ENCODE peak calls at places on chromosomes 2 and 18, in four cellular contexts. L is A549, I is stomach, K is GM12878. Z is an unnamed sample.

GRCh38 chr2:46385786-46386577 is 88.8 kb downstream of the EPAS1 start:
- DNase-seq in L (no peak), I (no peak), K (no peak), Z (no peak)

GRCh38 chr2:209638346-209638745 is 133.3 kb upstream of the UNC80 start:
- DNase-seq in L (peak; percentile 2), I (no peak), K (no peak), Z (no peak)

GRCh38 chr18:40531061-40531460 is 1424.0 kb upstream of the PIK3C3 start:
- DNase-seq in L (no peak), I (no peak), K (no peak), Z (no peak)

GRCh38 chr2:55431982-55432627 is 12.4 kb upstream of the CCDC88A start:
- DNase-seq in L (peak; percentile 27), I (no peak), K (no peak), Z (no peak)

GRCh38 chr2:234625626-234626253 is 128.9 kb upstream of the ARL4C start:
- DNase-seq in L (no peak), I (no peak), K (no peak), Z (peak; percentile 50)

GRCh38 chr18:23487738-23488625 is 15.3 kb upstream of the RMC1 start:
- DNase-seq in L (no peak), I (peak; percentile 32), K (peak; percentile 62), Z (no peak)

GRCh38 chr18:9916067-9916684 is 2.4 kb downstream of the VAPA start:
- DNase-seq in L (no peak), I (no peak), K (no peak), Z (no peak)

GRCh38 chr2:85933753-85934594 is 45.2 kb upstream of the ST3GAL5 start:
- DNase-seq in L (no peak), I (no peak), K (no peak), Z (no peak)

GRCh38 chr2:238910751-238911351 is 63.0 kb downstream of the TWIST2 start:
- DNase-seq in L (no peak), I (peak; percentile 45), K (no peak), Z (peak; percentile 54)

GRCh38 chr2:42200534-42201227 is 31.5 kb downstream of the EML4 start:
- DNase-seq in L (no peak), I (no peak), K (no peak), Z (no peak)

GRCh38 chr2:230875347-230876315 is 10.9 kb downstream of the ITM2C start:
- DNase-seq in L (no peak), I (peak; percentile 17), K (no peak), Z (peak; percentile 41)

GRCh38 chr2:228535396-228535795 is 353.9 kb upstream of the SPHKAP start:
- DNase-seq in L (no peak), I (no peak), K (no peak), Z (no peak)

GRCh38 chr2:150404147-150404546 is 83.3 kb downstream of the RND3 start:
- DNase-seq in L (no peak), I (no peak), K (no peak), Z (no peak)

GRCh38 chr18:54140641-54141040 is 83.8 kb downstream of the MBD2 start:
- DNase-seq in L (no peak), I (no peak), K (no peak), Z (no peak)

GRCh38 chr2:11955883-11956282 is 209.5 kb downstream of the LPIN1 start:
- DNase-seq in L (no peak), I (no peak), K (no peak), Z (no peak)

GRCh38 chr2:224023188-224023587 is 15.9 kb downstream of the SERPINE2 start:
- DNase-seq in L (peak; percentile 40), I (no peak), K (no peak), Z (no peak)

GRCh38 chr2:122737429-122738077 is 982.1 kb downstream of the TSN start:
- DNase-seq in L (no peak), I (no peak), K (peak; percentile 51), Z (no peak)

GRCh38 chr18:63648241-63648640 is 4.2 kb upstream of the SERPINB4 start:
- DNase-seq in L (no peak), I (no peak), K (no peak), Z (no peak)

GRCh38 chr2:7430869-7431641 is 513.8 kb downstream of the RNF144A start:
- DNase-seq in L (no peak), I (peak; percentile 36), K (no peak), Z (peak; percentile 82)

GRCh38 chr18:28095631-28096030 is 81.3 kb downstream of the CDH2 start:
- DNase-seq in L (no peak), I (no peak), K (no peak), Z (no peak)

GRCh38 chr2:190352668-190353536 is 9.5 kb downstream of the INPP1 start:
- DNase-seq in L (no peak), I (no peak), K (no peak), Z (no peak)

GRCh38 chr2:117707874-117708273 is 106.6 kb upstream of the DDX18 start:
- DNase-seq in L (no peak), I (no peak), K (no peak), Z (no peak)

GRCh38 chr18:1846640-1847039 is 724.7 kb downstream of the METTL4 start:
- DNase-seq in L (no peak), I (no peak), K (no peak), Z (no peak)

GRCh38 chr2:146365041-146365440 is 1479.8 kb upstream of the ACVR2A start:
- DNase-seq in L (no peak), I (no peak), K (no peak), Z (no peak)

GRCh38 chr2:241666627-241667400 is 19.8 kb downstream of the DTYMK start:
- DNase-seq in L (no peak), I (no peak), K (no peak), Z (no peak)

GRCh38 chr18:12308386-12309100 is 502 bp downstream of the TUBB6 start:
- DNase-seq in L (peak; percentile 43), I (peak; percentile 70), K (no peak), Z (peak; percentile 94)

GRCh38 chr2:46252891-46253659 is 44.1 kb upstream of the EPAS1 start:
- DNase-seq in L (no peak), I (no peak), K (no peak), Z (peak; percentile 46)

GRCh38 chr2:42653908-42654445 is 85.5 kb downstream of the MTA3 start:
- DNase-seq in L (no peak), I (no peak), K (no peak), Z (no peak)

GRCh38 chr2:121489284-121489683 is 41.4 kb upstream of the RNU4ATAC start:
- DNase-seq in L (no peak), I (peak; percentile 35), K (peak; percentile 12), Z (no peak)

GRCh38 chr2:130759906-130760753 is 4.8 kb downstream of the AMER3 start:
- DNase-seq in L (no peak), I (no peak), K (no peak), Z (no peak)

GRCh38 chr18:22163432-22163831 is 6.0 kb upstream of the GATA6 start:
- DNase-seq in L (no peak), I (no peak), K (no peak), Z (no peak)

GRCh38 chr2:165410231-165410630 is 59.3 kb upstream of the CSRNP3 start:
- DNase-seq in L (no peak), I (no peak), K (no peak), Z (no peak)

GRCh38 chr2:113780472-113780871 is 24.0 kb upstream of the SLC35F5 start:
- DNase-seq in L (no peak), I (no peak), K (no peak), Z (no peak)

GRCh38 chr18:26549103-26549485 is 741 bp upstream of the KCTD1 start:
- DNase-seq in L (no peak), I (peak; percentile 30), K (no peak), Z (peak; percentile 65)

GRCh38 chr2:17239550-17239949 is 278.7 kb downstream of the RAD51AP2 start:
- DNase-seq in L (no peak), I (no peak), K (no peak), Z (no peak)

GRCh38 chr2:18788590-18788989 is 199.2 kb upstream of the NT5C1B start:
- DNase-seq in L (no peak), I (no peak), K (no peak), Z (no peak)

GRCh38 chr2:26401739-26402541 is at the start of gene DRC1:
- DNase-seq in L (peak; percentile 98), I (peak; percentile 39), K (no peak), Z (no peak)

GRCh38 chr18:31977270-31977872 is 34.4 kb upstream of the TRAPPC8 start:
- DNase-seq in L (peak; percentile 10), I (no peak), K (no peak), Z (no peak)

GRCh38 chr2:56613917-56614316 is 430.1 kb downstream of the CCDC85A start:
- DNase-seq in L (no peak), I (no peak), K (no peak), Z (no peak)
- TF ChIP-seq EP300 in L (no peak), I (no peak), K (no peak), Z (no peak)

GRCh38 chr2:183070942-183071844 is 7.4 kb upstream of the DUSP19 start:
- DNase-seq in L (peak; percentile 30), I (peak; percentile 57), K (no peak), Z (no peak)
- TF ChIP-seq CTCF in L (peak; percentile 51), I (no peak), K (peak; percentile 10), Z (peak; percentile 18)

GRCh38 chr2:120203341-120204021 is 19.7 kb downstream of the TMEM185B start:
- DNase-seq in L (no peak), I (peak; percentile 26), K (no peak), Z (peak; percentile 46)

GRCh38 chr2:120204945-120205670 is 18.1 kb downstream of the TMEM185B start:
- DNase-seq in L (no peak), I (no peak), K (no peak), Z (peak; percentile 74)

GRCh38 chr2:120204022-120204405 is 19.2 kb downstream of the TMEM185B start:
- DNase-seq in L (no peak), I (no peak), K (no peak), Z (peak; percentile 22)

GRCh38 chr2:120205901-120206581 is 17.2 kb downstream of the TMEM185B start:
- DNase-seq in L (no peak), I (no peak), K (no peak), Z (peak; percentile 50)

DNA sequence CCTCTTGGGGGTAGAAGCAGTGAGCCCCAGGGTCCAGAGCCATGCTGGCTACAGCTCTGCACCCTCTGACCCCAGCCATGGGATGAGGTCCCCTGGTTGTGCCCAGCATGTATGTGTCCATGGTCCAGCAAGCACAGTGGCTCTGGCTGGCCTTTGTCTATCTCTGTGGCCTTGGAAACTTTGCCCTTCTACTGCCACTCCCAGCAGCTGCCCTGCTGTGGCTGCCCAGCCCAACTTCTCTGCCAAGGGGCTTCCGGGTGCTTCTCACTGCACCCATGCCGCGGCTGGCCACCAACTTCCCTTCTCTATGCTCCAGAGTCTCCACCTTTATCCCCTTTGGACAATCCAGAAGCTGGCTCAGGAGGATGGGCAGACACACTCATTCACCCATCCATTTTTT is 18.8 kb downstream of the TMEM185B start:
- DNase-seq in L (no peak), I (peak; percentile 21), K (no peak), Z (peak; percentile 54)
- TF ChIP-seq EP300 in L (no peak), I (no peak), K (no peak), Z (no peak)

GRCh38 chr2:148781544-148781943 is 93.5 kb upstream of the KIF5C start:
- DNase-seq in L (no peak), I (no peak), K (no peak), Z (no peak)
- TF ChIP-seq CTCF in L (no peak), I (no peak), K (no peak), Z (no peak)